ENCODE peak calls at places on chromosomes 16 and 17, in seven cellular contexts. X is C1 segment of cervical spinal cord, J is GM13976, G is B cell, R is A549, V is Caco-2, C is PC-3. N is an unnamed sample.

GRCh38 chr16:86214326-86215232 is 295.7 kb upstream of the FOXF1 start:
- DNase-seq in J (no peak), X (no peak), V (no peak), C (no peak), R (no peak), G (no peak), N (no peak)

GRCh38 chr17:40519089-40519775 is 17.8 kb upstream of the TNS4 start:
- DNase-seq in X (no peak), R (no peak), C (no peak), J (peak), G (no peak), V (no peak), N (no peak)

GRCh38 chr17:1486802-1487695 is 5.4 kb downstream of the MYO1C start:
- DNase-seq in G (peak), R (peak), V (no peak), X (no peak), C (no peak), J (peak), N (no peak)

GRCh38 chr16:53600076-53600475 is 97.1 kb upstream of the AKTIP start:
- DNase-seq in J (no peak), C (no peak), V (no peak), G (no peak), R (no peak), X (no peak), N (no peak)

GRCh38 chr17:74959826-74960738 is 12.5 kb downstream of the HID1 start:
- DNase-seq in G (no peak), J (no peak), V (no peak), C (no peak), R (peak), X (no peak), N (no peak)

GRCh38 chr17:76079577-76080206 is 710 bp downstream of the ZACN start:
- DNase-seq in G (no peak), R (no peak), C (no peak), J (no peak), V (no peak), X (no peak), N (no peak)

GRCh38 chr17:71914042-71914441 is 206.8 kb upstream of the SOX9 start:
- DNase-seq in J (no peak), G (no peak), V (no peak), C (no peak), R (no peak), X (no peak), N (no peak)

GRCh38 chr17:21369395-21369794 is 6.8 kb upstream of the KCNJ12 start:
- DNase-seq in V (no peak), C (no peak), X (no peak), J (no peak), R (no peak), G (no peak), N (no peak)

GRCh38 chr17:61634942-61635538 is 44.0 kb upstream of the NACA2 start:
- DNase-seq in G (no peak), X (no peak), R (no peak), J (no peak), V (no peak), C (no peak), N (no peak)

GRCh38 chr16:13270602-13271001 is 369.2 kb downstream of the SHISA9 start:
- DNase-seq in R (no peak), C (no peak), V (no peak), X (no peak), G (no peak), J (no peak), N (no peak)

GRCh38 chr16:4869147-4869790 is 22.0 kb downstream of the UBN1 start:
- DNase-seq in C (no peak), R (no peak), X (no peak), V (no peak), G (peak), J (no peak), N (no peak)

GRCh38 chr16:84487358-84487757 is 17.1 kb downstream of the MEAK7 start:
- DNase-seq in V (no peak), J (no peak), R (no peak), C (no peak), G (no peak), X (no peak), N (no peak)

GRCh38 chr16:66844342-66845079 is at the start of gene CA7:
- DNase-seq in G (no peak), R (no peak), V (no peak), X (no peak), C (no peak), J (no peak), N (no peak)

GRCh38 chr17:75959046-75959838 is 18.4 kb upstream of the FBF1 start:
- DNase-seq in V (peak), J (no peak), R (no peak), G (no peak), X (no peak), C (peak), N (no peak)